ENCODE peak calls at places on chromosomes 13 and 19, in ten cellular contexts. L is neural crest cell; U is sciatic nerve; I is NCI-H774; H is activated T-cell treated with anti-CD3 and anti-CD28 coated beads, Interleukin-2, amount 50 U/mL, for 1 hour; S is IMR-90; B is Right ventricle myocardium superior; K is amygdala; A is adrenal gland; F is NCI-H460. Q is an unnamed sample.

GRCh38 chr13:95185851-95186250 is 115.4 kb downstream of the ABCC4 start:
- DNase-seq in L (no peak), H (peak), I (no peak), K (no peak), B (no peak), A (no peak), F (no peak), U (no peak), S (no peak), Q (no peak)

GRCh38 chr13:48902421-48902820 is 73.3 kb upstream of the FNDC3A start:
- DNase-seq in S (peak), K (no peak), L (no peak), I (no peak), U (no peak), H (no peak), F (no peak), B (no peak), A (peak), Q (no peak)

GRCh38 chr13:22931576-22931975 is 249.2 kb upstream of the SGCG start:
- DNase-seq in F (no peak), L (no peak), I (no peak), H (no peak), K (no peak), S (no peak), U (no peak), B (no peak), A (no peak), Q (no peak)

GRCh38 chr19:42068361-42068755 is 1.6 kb downstream of the GRIK5 start:
- DNase-seq in K (no peak), S (no peak), L (no peak), U (no peak), A (no peak), B (no peak), F (no peak), H (no peak), I (no peak), Q (no peak)

GRCh38 chr19:6767357-6768235 is at the start of gene SH2D3A:
- DNase-seq in K (peak), A (no peak), S (peak), B (peak), U (peak), H (peak), I (peak), F (peak), L (peak), Q (peak)

GRCh38 chr19:55452381-55453325 is 8.8 kb downstream of the ISOC2 start:
- DNase-seq in A (peak), F (peak), S (peak), L (peak), U (peak), I (peak), K (peak), B (peak), H (peak), Q (no peak)

GRCh38 chr13:29845440-29846056 is 4.9 kb downstream of the UBL3 start:
- DNase-seq in A (no peak), F (no peak), K (no peak), L (no peak), I (no peak), H (no peak), U (no peak), S (peak), B (no peak), Q (no peak)

GRCh38 chr19:9986787-9987281 is 23.5 kb downstream of the COL5A3 start:
- DNase-seq in L (no peak), B (peak), U (no peak), A (peak), K (peak), H (no peak), I (no peak), S (peak), F (no peak), Q (no peak)

Q was measured in HCT116.